ENCODE peak calls at places on chromosomes 7 and 10, in eight cellular contexts. V is Calu3, C is esophagus muscularis mucosa, P is Daoy, E is SJSA1, M is T1000, Z is NCI-H345, Q is globus pallidus. O is an unnamed sample.

GRCh38 chr7:14332155-14332554 is 342.7 kb upstream of the ETV1 start:
- DNase-seq in V (no peak), C (no peak), P (peak), E (no peak), M (no peak), Z (no peak), Q (no peak), O (no peak)

GRCh38 chr7:142313528-142313927 is 55.7 kb upstream of the PRSS58 start:
- DNase-seq in V (no peak), C (peak), P (no peak), E (no peak), M (no peak), Z (no peak), Q (no peak), O (no peak)

GRCh38 chr7:155172141-155172540 is 102.0 kb downstream of the HTR5A start:
- DNase-seq in V (no peak), C (peak), P (no peak), E (no peak), M (no peak), Z (no peak), Q (no peak), O (no peak)

GRCh38 chr7:152664636-152665035 is 11.3 kb downstream of the XRCC2 start:
- DNase-seq in V (no peak), C (no peak), P (no peak), E (no peak), M (no peak), Z (no peak), Q (no peak), O (no peak)

GRCh38 chr7:101077303-101078086 is 7.8 kb upstream of the TRIM56 start:
- DNase-seq in V (peak), C (no peak), P (peak), E (peak), M (peak), Z (peak), Q (peak), O (peak)

GRCh38 chr10:120453886-120454285 is 3.1 kb upstream of the PLPP4 start:
- DNase-seq in V (no peak), C (peak), P (no peak), E (no peak), M (no peak), Z (no peak), Q (no peak), O (no peak)

GRCh38 chr7:17625038-17625437 is 315.3 kb downstream of the SNX13 start:
- DNase-seq in V (no peak), C (no peak), P (peak), E (no peak), M (no peak), Z (no peak), Q (no peak), O (no peak)

GRCh38 chr10:1487288-1487687 is 250.0 kb downstream of the ADARB2 start:
- DNase-seq in V (no peak), C (no peak), P (no peak), E (no peak), M (no peak), Z (no peak), Q (no peak), O (no peak)

GRCh38 chr7:44564606-44565005 is 9.1 kb downstream of the DDX56 start:
- DNase-seq in V (no peak), C (no peak), P (no peak), E (no peak), M (no peak), Z (no peak), Q (no peak), O (no peak)

GRCh38 chr7:133934974-133935330 is 192.2 kb upstream of the LRGUK start:
- DNase-seq in V (no peak), C (no peak), P (no peak), E (no peak), M (no peak), Z (no peak), Q (no peak), O (no peak)

GRCh38 chr10:127415901-127416630 is 133.0 kb upstream of the NPS start:
- DNase-seq in V (no peak), C (no peak), P (no peak), E (no peak), M (no peak), Z (no peak), Q (no peak), O (no peak)

GRCh38 chr10:127398140-127398966 is 150.8 kb upstream of the NPS start:
- DNase-seq in V (no peak), C (no peak), P (peak), E (no peak), M (no peak), Z (no peak), Q (no peak), O (no peak)

GRCh38 chr7:73451780-73452398 is 18.3 kb downstream of the FZD9 start:
- DNase-seq in V (peak), C (no peak), P (peak), E (no peak), M (no peak), Z (peak), Q (peak), O (peak)

GRCh38 chr7:76403780-76404494 is 5.6 kb downstream of the SSC4D start:
- DNase-seq in V (no peak), C (no peak), P (no peak), E (no peak), M (no peak), Z (no peak), Q (no peak), O (no peak)

GRCh38 chr7:151876112-151876898 is 610 bp downstream of the PRKAG2 start:
- DNase-seq in V (peak), C (peak), P (peak), E (no peak), M (no peak), Z (peak), Q (no peak), O (peak)

GRCh38 chr10:73998623-73999622 is 1.0 kb downstream of the VCL start:
- DNase-seq in V (peak), C (peak), P (peak), E (peak), M (peak), Z (peak), Q (no peak), O (peak)

GRCh38 chr10:22346087-22346661 is 878 bp downstream of the SPAG6 start:
- DNase-seq in V (no peak), C (no peak), P (no peak), E (no peak), M (no peak), Z (peak), Q (no peak), O (no peak)

GRCh38 chr7:727104-727805 is at the start of gene PRKAR1B:
- DNase-seq in V (peak), C (no peak), P (peak), E (peak), M (no peak), Z (no peak), Q (peak), O (peak)

GRCh38 chr7:35249537-35249907 is 4.4 kb downstream of the TBX20 start:
- DNase-seq in V (no peak), C (no peak), P (peak), E (no peak), M (no peak), Z (no peak), Q (no peak), O (no peak)

GRCh38 chr10:110456046-110456445 is 41.7 kb upstream of the DUSP5 start:
- DNase-seq in V (no peak), C (no peak), P (no peak), E (no peak), M (no peak), Z (peak), Q (no peak), O (peak)

GRCh38 chr10:112954974-112955735 is 5.1 kb downstream of the TCF7L2 start:
- DNase-seq in V (no peak), C (no peak), P (no peak), E (no peak), M (no peak), Z (no peak), Q (no peak), O (no peak)

GRCh38 chr10:33365871-33366411 is 31.5 kb upstream of the NRP1 start:
- DNase-seq in V (peak), C (no peak), P (peak), E (peak), M (no peak), Z (no peak), Q (peak), O (no peak)

GRCh38 chr7:23021581-23021980 is 7.7 kb upstream of the HYCC1 start:
- DNase-seq in V (no peak), C (no peak), P (no peak), E (no peak), M (no peak), Z (no peak), Q (no peak), O (no peak)

GRCh38 chr7:150936018-150936417 is 42.1 kb downstream of the KCNH2 start:
- DNase-seq in V (no peak), C (no peak), P (no peak), E (no peak), M (no peak), Z (no peak), Q (no peak), O (no peak)

GRCh38 chr10:132945125-132945893 is 2.9 kb upstream of the CFAP46 start:
- DNase-seq in V (no peak), C (no peak), P (no peak), E (no peak), M (no peak), Z (no peak), Q (no peak), O (no peak)